ENCODE peak calls at places on chromosomes 2 and 18, in five cellular contexts. Z is K562, O is stomach, E is H1, M is breast epithelium. W is an unnamed sample.

GRCh38 chr2:148674063-148675020 is 29.8 kb downstream of the EPC2 start:
- DNase-seq in E (peak), M (no peak), Z (peak), O (no peak), W (no peak)

GRCh38 chr2:114010001-114010400 is 120.1 kb downstream of the ACTR3 start:
- DNase-seq in M (no peak), E (no peak), Z (no peak), O (no peak), W (no peak)

GRCh38 chr2:223860809-223861738 is 23.7 kb upstream of the AP1S3 start:
- DNase-seq in Z (no peak), M (no peak), O (peak), E (no peak), W (no peak)

GRCh38 chr18:78895207-78896001 is 84.2 kb upstream of the SALL3 start:
- DNase-seq in E (no peak), Z (no peak), O (no peak), M (no peak), W (peak)

GRCh38 chr18:66555585-66555984 is 48.3 kb downstream of the CDH19 start:
- DNase-seq in Z (no peak), O (no peak), E (no peak), M (no peak), W (no peak)

GRCh38 chr2:122680662-122681061 is 925.2 kb downstream of the TSN start:
- DNase-seq in O (no peak), M (no peak), E (no peak), Z (no peak), W (no peak)

GRCh38 chr2:204673877-204674276 is 128.6 kb downstream of the PARD3B start:
- DNase-seq in Z (no peak), M (no peak), E (no peak), O (no peak), W (no peak)

GRCh38 chr2:168738057-168738456 is 64.4 kb upstream of the NOSTRIN start:
- DNase-seq in E (no peak), Z (no peak), M (no peak), O (no peak), W (no peak)

GRCh38 chr18:12410121-12410520 is 2.4 kb downstream of the PRELID3A start:
- DNase-seq in O (no peak), Z (no peak), E (no peak), M (no peak), W (no peak)

GRCh38 chr2:26495705-26496271 is 17.9 kb upstream of the OTOF start:
- DNase-seq in M (no peak), O (no peak), Z (no peak), E (no peak), W (no peak)

GRCh38 chr18:49041677-49042570 is 91.2 kb upstream of the SMAD7 start:
- DNase-seq in M (peak), O (peak), Z (no peak), E (no peak), W (no peak)

GRCh38 chr2:67823726-67824125 is 239.1 kb downstream of the C1D start:
- DNase-seq in M (no peak), Z (no peak), E (no peak), O (no peak), W (no peak)

GRCh38 chr2:220959391-220959802 is 612.7 kb downstream of the EPHA4 start:
- DNase-seq in O (no peak), Z (no peak), E (no peak), M (no peak), W (no peak)

GRCh38 chr2:104432972-104433371 is 420.9 kb upstream of the POU3F3 start:
- DNase-seq in M (no peak), Z (no peak), E (no peak), O (no peak), W (no peak)

GRCh38 chr2:73291461-73292315 is 1.7 kb downstream of the EGR4 start:
- DNase-seq in M (no peak), E (peak), Z (no peak), O (no peak), W (no peak)

GRCh38 chr2:45943231-45944044 is 292.0 kb downstream of the PRKCE start:
- DNase-seq in E (no peak), O (no peak), Z (no peak), M (no peak), W (no peak)

GRCh38 chr2:133768261-133769021 is 200.2 kb upstream of the NCKAP5 start:
- DNase-seq in M (peak), E (no peak), O (peak), Z (no peak), W (no peak)

GRCh38 chr2:222480497-222480896 is 56.2 kb downstream of the SGPP2 start:
- DNase-seq in M (no peak), Z (no peak), E (no peak), O (no peak), W (no peak)

GRCh38 chr18:22177496-22177866 is 8.1 kb downstream of the GATA6 start:
- DNase-seq in Z (no peak), M (no peak), O (no peak), E (no peak), W (no peak)

GRCh38 chr2:56369316-56369715 is 185.5 kb downstream of the CCDC85A start:
- DNase-seq in E (no peak), M (no peak), Z (no peak), O (no peak), W (no peak)

GRCh38 chr2:202786792-202787191 is 84.8 kb downstream of the ICA1L start:
- DNase-seq in O (no peak), M (no peak), E (no peak), Z (no peak), W (no peak)

GRCh38 chr18:31648966-31649429 is 35.4 kb downstream of the B4GALT6 start:
- DNase-seq in E (no peak), O (no peak), M (no peak), Z (no peak), W (no peak)

GRCh38 chr18:42706618-42707017 is 408.9 kb downstream of the RIT2 start:
- DNase-seq in M (peak), Z (no peak), O (no peak), E (no peak), W (peak)

GRCh38 chr18:9901377-9901776 is 12.4 kb upstream of the VAPA start:
- DNase-seq in E (no peak), M (no peak), O (no peak), Z (no peak), W (no peak)

GRCh38 chr2:173159794-173160463 is 84.3 kb downstream of the MAP3K20 start:
- DNase-seq in Z (no peak), O (peak), E (no peak), M (peak), W (no peak)

GRCh38 chr2:163551974-163552373 is 183.8 kb downstream of the FIGN start:
- DNase-seq in O (no peak), Z (no peak), E (no peak), M (no peak), W (no peak)

GRCh38 chr2:57855207-57855606 is 191.4 kb upstream of the VRK2 start:
- DNase-seq in Z (no peak), E (no peak), O (no peak), M (no peak), W (no peak)

GRCh38 chr2:25252291-25253152 is 84.1 kb upstream of the POMC start:
- DNase-seq in E (peak), O (peak), M (no peak), Z (peak), W (no peak)

GRCh38 chr2:23940976-23941605 is 828 bp downstream of the UBXN2A start:
- DNase-seq in M (no peak), E (no peak), Z (peak), O (no peak), W (no peak)
- TF ChIP-seq POLR2AphosphoS5 in M (no peak), E (no peak), Z (no peak), O (no peak), W (no peak)

GRCh38 chr2:47904903-47905453 is 1.3 kb downstream of the FBXO11 start:
- DNase-seq in M (peak), Z (peak), E (peak), O (peak), W (peak)

GRCh38 chr2:47908682-47909081 is 2.4 kb upstream of the FBXO11 start:
- DNase-seq in Z (no peak), O (no peak), E (no peak), M (no peak), W (no peak)

GRCh38 chr2:47906261-47907096 is at the start of gene FBXO11:
- DNase-seq in Z (peak), E (peak), M (peak), O (peak), W (peak)

GRCh38 chr2:47905454-47906260 is 641 bp downstream of the FBXO11 start:
- DNase-seq in O (peak), M (peak), Z (no peak), E (peak), W (no peak)

GRCh38 chr2:47907097-47907781 is 941 bp upstream of the FBXO11 start:
- DNase-seq in Z (no peak), E (no peak), M (peak), O (peak), W (no peak)
- TF ChIP-seq POLR2A in Z (no peak), E (no peak), M (no peak), O (no peak), W (no peak)

GRCh38 chr2:218746470-218746795 is 35.5 kb upstream of the CYP27A1 start:
- DNase-seq in O (no peak), E (no peak), M (no peak), Z (no peak), W (no peak)
- H3K27ac ChIP-seq in O (no peak), E (no peak), M (peak), Z (no peak), W (no peak)

GRCh38 chr18:23191952-23192662 is 56.8 kb downstream of the CABLES1 start:
- DNase-seq in M (peak), Z (no peak), E (no peak), O (peak), W (no peak)
- TF ChIP-seq POLR2AphosphoS5 in M (no peak), Z (no peak), E (no peak), O (no peak), W (no peak)

GRCh38 chr2:29109246-29109645 is 6.0 kb upstream of the CLIP4 start:
- DNase-seq in M (no peak), O (no peak), E (no peak), Z (no peak), W (no peak)
- TF ChIP-seq POLR2A in M (no peak), O (no peak), E (no peak), Z (no peak), W (no peak)

DNA sequence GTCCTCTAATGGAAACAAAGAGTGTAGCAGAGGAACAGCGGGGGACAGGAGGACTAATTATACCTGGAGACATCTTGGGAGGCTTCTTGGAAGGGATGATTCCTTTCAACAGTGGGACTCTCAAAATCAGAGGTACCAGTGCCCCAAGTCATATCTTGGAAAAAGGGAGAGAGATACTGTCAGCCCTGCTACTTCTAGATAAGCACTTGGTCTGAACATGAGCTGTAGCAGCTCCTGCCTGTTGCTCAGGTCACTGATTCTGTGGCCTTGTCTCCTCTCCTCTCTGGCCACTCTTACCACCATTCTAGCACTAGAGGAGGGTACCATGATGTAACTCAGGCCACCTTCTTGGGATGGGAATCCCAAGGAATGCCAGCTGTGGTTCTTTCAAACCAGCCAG is 54.5 kb downstream of the MFSD6 start:
- DNase-seq in Z (peak), E (no peak), M (no peak), O (no peak), W (no peak)
- H3K27ac ChIP-seq in Z (peak), E (no peak), M (no peak), O (no peak), W (no peak)

DNA sequence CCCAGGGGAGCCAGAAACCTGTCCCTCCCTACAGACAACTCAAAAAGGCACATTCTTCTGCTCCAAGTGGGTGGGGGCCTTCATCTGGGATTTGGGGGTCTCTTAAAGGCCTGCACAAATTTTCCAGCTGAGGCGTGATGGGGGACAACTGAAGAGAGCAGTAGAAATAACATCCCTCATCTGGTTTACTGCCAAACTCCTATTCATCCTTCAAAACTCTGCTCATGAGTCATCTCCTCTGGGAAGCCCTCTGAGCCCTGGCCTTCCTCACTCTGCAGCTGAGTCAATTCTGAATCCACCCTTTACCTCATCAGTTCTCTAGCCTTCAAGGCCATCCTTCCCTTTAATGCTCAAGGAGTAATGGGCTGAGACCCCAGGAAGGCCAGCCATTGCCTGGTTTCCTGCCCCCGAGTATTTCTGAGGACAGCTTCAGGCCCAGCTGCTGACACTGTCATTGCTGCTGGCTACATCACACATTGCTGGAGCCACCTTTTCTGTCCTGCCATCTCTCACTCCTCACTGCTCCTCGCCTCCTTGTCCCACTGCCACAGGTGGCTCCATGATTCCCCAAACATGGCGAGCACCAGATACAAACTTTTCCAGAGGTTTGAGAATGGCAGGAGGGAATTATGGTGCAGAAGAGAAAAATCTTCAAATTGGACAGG is 32.2 kb upstream of the GLI2 start:
- DNase-seq in O (no peak), M (no peak), E (no peak), Z (no peak), W (no peak)
- TF ChIP-seq POLR2AphosphoS5 in O (no peak), M (no peak), E (no peak), Z (no peak), W (no peak)